ENCODE peak calls at places on chromosomes 1 and 21, in eight cellular contexts. M, J, W, X, K, E, F and Q are unnamed samples.

GRCh38 chr21:27400045-27400444 is 433.2 kb upstream of the ADAMTS5 start:
- DNase-seq in E (no peak), M (no peak), K (no peak), W (no peak), J (no peak), X (no peak), F (no peak), Q (no peak)

GRCh38 chr1:155548706-155549105 is 13.9 kb downstream of the ASH1L start:
- DNase-seq in J (no peak), W (no peak), X (no peak), K (no peak), F (no peak), M (no peak), E (no peak), Q (no peak)

GRCh38 chr1:170410391-170411146 is 121.4 kb upstream of the GORAB start:
- DNase-seq in M (peak; percentile 46), W (peak; percentile 86), E (no peak), F (no peak), X (no peak), J (no peak), K (no peak), Q (no peak)

GRCh38 chr1:221741364-221741970 is 422 bp downstream of the DUSP10 start:
- DNase-seq in K (peak; percentile 61), J (no peak), F (peak; percentile 72), W (no peak), E (no peak), X (peak; percentile 34), M (peak; percentile 27), Q (peak; percentile 77)

GRCh38 chr1:16068356-16069270 is 4.8 kb downstream of the FAM131C start:
- DNase-seq in F (peak; percentile 85), E (no peak), W (no peak), M (no peak), X (peak; percentile 82), K (no peak), J (peak; percentile 54), Q (no peak)

GRCh38 chr1:147608601-147609000 is 61.7 kb downstream of the ACP6 start:
- DNase-seq in X (no peak), J (no peak), F (no peak), W (no peak), K (no peak), M (no peak), E (no peak), Q (no peak)

GRCh38 chr21:44949161-44950015 is 9.6 kb downstream of the SLX9 start:
- DNase-seq in W (peak; percentile 67), J (peak; percentile 91), E (peak; percentile 88), M (peak; percentile 81), K (peak; percentile 90), X (peak; percentile 93), F (peak; percentile 94), Q (peak; percentile 98)

GRCh38 chr1:33050221-33051076 is 13.8 kb upstream of the AK2 start:
- DNase-seq in F (no peak), K (no peak), M (peak; percentile 94), J (no peak), E (no peak), W (peak; percentile 97), X (no peak), Q (no peak)

GRCh38 chr1:33296824-33297223 is 24.1 kb downstream of the A3GALT2 start:
- DNase-seq in F (peak; percentile 12), E (no peak), X (peak; percentile 53), K (no peak), M (no peak), J (peak; percentile 31), W (no peak), Q (no peak)

GRCh38 chr1:231720652-231721325 is 94.2 kb downstream of the DISC1 start:
- DNase-seq in J (no peak), F (no peak), M (no peak), K (no peak), E (no peak), X (no peak), W (no peak), Q (no peak)

GRCh38 chr21:42755766-42756579 is 102.6 kb downstream of the PDE9A start:
- DNase-seq in X (no peak), J (no peak), M (no peak), F (no peak), W (no peak), E (no peak), K (no peak), Q (no peak)

GRCh38 chr1:248404024-248404423 is 1.2 kb downstream of the OR2T1 start:
- DNase-seq in E (no peak), J (no peak), F (no peak), K (no peak), W (no peak), M (no peak), X (no peak), Q (no peak)

GRCh38 chr1:24641646-24642151 is 1.4 kb upstream of the SRRM1 start:
- DNase-seq in E (peak; percentile 27), K (peak; percentile 41), M (no peak), F (peak; percentile 79), X (peak; percentile 51), W (peak; percentile 36), J (no peak), Q (peak; percentile 73)

GRCh38 chr1:150686275-150686674 is 10.7 kb downstream of the GOLPH3L start:
- DNase-seq in M (no peak), K (no peak), F (no peak), J (no peak), X (no peak), W (no peak), E (no peak), Q (no peak)

GRCh38 chr1:156703741-156704140 is 1.6 kb downstream of the CRABP2 start:
- DNase-seq in M (no peak), J (no peak), F (no peak), W (no peak), X (no peak), K (peak; percentile 84), E (no peak), Q (peak; percentile 84)

GRCh38 chr1:172697463-172698100 is 38.7 kb downstream of the FASLG start:
- DNase-seq in M (no peak), W (no peak), X (no peak), E (no peak), K (no peak), F (no peak), J (no peak), Q (no peak)

GRCh38 chr1:164830628-164831027 is 271.6 kb downstream of the PBX1 start:
- DNase-seq in M (no peak), X (no peak), E (no peak), F (no peak), W (no peak), J (no peak), K (no peak), Q (no peak)

GRCh38 chr1:162195567-162195966 is 126.1 kb downstream of the NOS1AP start:
- DNase-seq in M (no peak), W (no peak), F (no peak), X (no peak), K (no peak), E (no peak), J (no peak), Q (no peak)

GRCh38 chr1:85584264-85584781 is 3.8 kb downstream of the CCN1 start:
- DNase-seq in J (no peak), M (peak; percentile 90), K (peak; percentile 72), W (peak; percentile 93), F (no peak), X (no peak), E (no peak), Q (peak; percentile 61)

GRCh38 chr1:85171721-85172120 is 29.1 kb downstream of the SYDE2 start:
- DNase-seq in X (no peak), M (no peak), W (no peak), E (no peak), K (no peak), F (no peak), J (no peak), Q (no peak)

GRCh38 chr1:154407021-154407865 is 2.1 kb downstream of the IL6R start:
- DNase-seq in E (no peak), W (no peak), K (no peak), F (no peak), X (peak; percentile 49), M (no peak), J (peak; percentile 39), Q (peak; percentile 48)

GRCh38 chr1:247370786-247371732 is 39.4 kb upstream of the ZNF496 start:
- DNase-seq in F (no peak), W (no peak), X (peak; percentile 32), K (no peak), E (no peak), M (no peak), J (no peak), Q (no peak)

GRCh38 chr1:200731654-200732332 is 6.9 kb upstream of the CAMSAP2 start:
- DNase-seq in K (no peak), X (no peak), W (no peak), F (no peak), E (no peak), J (no peak), M (no peak), Q (no peak)

GRCh38 chr1:78007677-78008341 is 3.1 kb downstream of the DNAJB4 start:
- DNase-seq in E (no peak), X (no peak), M (no peak), W (no peak), K (no peak), J (no peak), F (no peak), Q (no peak)
- H3K27ac ChIP-seq in E (no peak overlapping the region), X (no peak overlapping the region), M (no peak overlapping the region), W (no peak overlapping the region), K (no peak overlapping the region), J (no peak overlapping the region), F (no peak overlapping the region), Q (no peak overlapping the region)

DNA sequence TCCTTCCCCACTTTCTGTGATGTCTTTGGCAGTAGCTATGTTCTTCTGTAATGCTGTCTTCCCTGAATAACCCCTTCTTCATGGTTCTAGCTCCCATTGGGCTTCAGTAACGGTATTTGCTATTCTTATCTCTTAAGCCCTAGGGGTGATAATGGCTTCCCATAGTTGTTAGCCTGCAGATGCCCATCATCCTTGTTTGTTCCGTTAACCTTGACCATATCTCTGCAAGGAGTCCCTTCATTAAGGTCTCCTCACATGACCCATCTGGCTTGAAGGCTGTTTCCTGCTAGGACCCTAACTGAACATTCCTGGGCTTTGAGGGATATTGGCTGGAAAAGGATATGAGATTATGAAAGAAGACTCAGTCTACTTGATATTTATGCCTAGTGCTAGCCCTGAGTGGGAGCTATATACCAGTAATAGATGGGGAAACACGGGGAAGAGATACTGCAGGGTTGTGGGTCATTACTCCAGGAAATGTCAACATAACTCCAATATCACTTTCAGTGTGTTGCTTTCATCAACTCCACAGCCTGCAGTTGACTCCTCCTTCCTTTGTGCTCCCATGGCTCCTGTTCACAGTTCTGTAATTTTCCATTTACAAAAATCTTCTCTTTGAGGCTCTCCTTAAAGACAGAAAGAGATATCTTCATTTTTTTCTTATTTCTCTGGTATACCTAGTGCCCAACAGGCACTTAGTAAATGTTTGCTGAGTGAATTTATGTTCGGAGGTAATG is 2.5 kb downstream of the MR1 start:
- DNase-seq in F (no peak), E (no peak), W (no peak), K (no peak), M (no peak), J (no peak), X (no peak), Q (no peak)
- H3K4me1 ChIP-seq in F (peaks cover 10% of the 10 kb centered on the region), E (peaks cover 42% of the 10 kb centered on the region), W (peaks cover 3% of the 10 kb centered on the region), K (no peaks in the 10 kb centered on the region), M (peaks cover 14% of the 10 kb centered on the region), J (peaks cover 28% of the 10 kb centered on the region), X (peaks cover 26% of the 10 kb centered on the region), Q (peaks cover 13% of the 10 kb centered on the region)

GRCh38 chr1:206590025-206590834 is 22.0 kb downstream of the EIF2D start:
- DNase-seq in W (peak; percentile 61), K (peak; percentile 30), M (peak; percentile 98), J (no peak), E (peak; percentile 50), F (no peak), X (no peak), Q (peak; percentile 70)
- TF ChIP-seq CTCF in W (peak; percentile 28), K (peak; percentile 67), M (peak; percentile 69), J (no peak), E (peak; percentile 50), F (no peak), X (peak; percentile 21), Q (peak; percentile 74)

GRCh38 chr1:203126151-203126865 is 1.2 kb upstream of the ADORA1 start:
- DNase-seq in M (peak; percentile 40), J (no peak), X (no peak), F (no peak), K (peak; percentile 56), W (peak; percentile 14), E (no peak), Q (peak; percentile 70)
- H3K27ac ChIP-seq in M (no peak overlapping the region), J (no peak overlapping the region), X (no peak overlapping the region), F (no peak overlapping the region), K (no peak overlapping the region), W (no peak overlapping the region), E (no peak overlapping the region), Q (no peak overlapping the region)